ENCODE peak calls at places on chromosomes 1 and 21, in eight cellular contexts. P is HCT116; W is mammary epithelial cell; N is sigmoid colon; K is CD4-positive, alpha-beta T cell; V is right lobe of liver; B is GM06990; Z is AG04449. A is an unnamed sample.

GRCh38 chr1:18814340-18815202 is 44.9 kb downstream of the TAS1R2 start:
- DNase-seq in P (no peak), W (no peak), N (no peak), K (no peak), V (no peak), B (no peak), Z (no peak), A (no peak)

GRCh38 chr1:107250169-107250568 is 109.3 kb downstream of the NTNG1 start:
- DNase-seq in P (no peak), W (peak; percentile 82), N (no peak), K (no peak), V (no peak), B (peak; percentile 10), Z (no peak), A (no peak)

GRCh38 chr21:39096754-39097153 is 86.5 kb downstream of the PSMG1 start:
- DNase-seq in P (no peak), W (no peak), N (no peak), K (no peak), V (no peak), B (no peak), Z (no peak), A (no peak)

GRCh38 chr1:10765734-10766478 is 30.5 kb downstream of the CASZ1 start:
- DNase-seq in P (no peak), W (peak; percentile 31), N (no peak), K (no peak), V (peak; percentile 40), B (no peak), Z (no peak), A (no peak)

GRCh38 chr1:115170972-115171392 is 81.7 kb upstream of the TSPAN2 start:
- DNase-seq in P (no peak), W (no peak), N (no peak), K (no peak), V (no peak), B (no peak), Z (no peak), A (no peak)

GRCh38 chr1:194076646-194077045 is 890.2 kb upstream of the B3GALT2 start:
- DNase-seq in P (no peak), W (no peak), N (no peak), K (no peak), V (no peak), B (no peak), Z (no peak), A (no peak)

GRCh38 chr1:5725406-5725805 is 266.8 kb downstream of the NPHP4 start:
- DNase-seq in P (no peak), W (no peak), N (no peak), K (peak; percentile 22), V (no peak), B (no peak), Z (no peak), A (no peak)

GRCh38 chr21:15682977-15683376 is 46.8 kb upstream of the USP25 start:
- DNase-seq in P (no peak), W (peak; percentile 43), N (no peak), K (no peak), V (no peak), B (no peak), Z (no peak), A (no peak)

GRCh38 chr1:216210081-216210480 is 213.2 kb downstream of the USH2A start:
- DNase-seq in P (no peak), W (no peak), N (no peak), K (no peak), V (no peak), B (no peak), Z (no peak), A (no peak)

GRCh38 chr1:53367503-53368313 is 39.8 kb upstream of the LRP8 start:
- DNase-seq in P (no peak), W (no peak), N (no peak), K (peak; percentile 39), V (no peak), B (peak; percentile 55), Z (no peak), A (no peak)

GRCh38 chr1:203627819-203628184 is 1.2 kb downstream of the ATP2B4 start:
- DNase-seq in P (no peak), W (peak; percentile 58), N (peak; percentile 79), K (no peak), V (no peak), B (no peak), Z (no peak), A (peak; percentile 19)

GRCh38 chr1:16900771-16901170 is 5.0 kb downstream of the RNU1-2 start:
- DNase-seq in P (peak; percentile 28), W (no peak), N (no peak), K (no peak), V (no peak), B (no peak), Z (no peak), A (no peak)

GRCh38 chr1:160307455-160307854 is 22.5 kb upstream of the PEX19 start:
- DNase-seq in P (no peak), W (no peak), N (no peak), K (no peak), V (no peak), B (no peak), Z (no peak), A (no peak)

GRCh38 chr1:22048351-22049192 is 3.9 kb upstream of the CDC42 start:
- DNase-seq in P (no peak), W (peak; percentile 79), N (no peak), K (no peak), V (peak; percentile 36), B (no peak), Z (no peak), A (no peak)

GRCh38 chr1:26826261-26827201 is at the start of gene ZDHHC18:
- DNase-seq in P (no peak), W (peak; percentile 41), N (peak; percentile 82), K (peak; percentile 74), V (peak; percentile 79), B (peak; percentile 80), Z (no peak), A (peak; percentile 82)

GRCh38 chr21:20639026-20639425 is 359.2 kb upstream of the NCAM2 start:
- DNase-seq in P (no peak), W (no peak), N (no peak), K (no peak), V (no peak), B (no peak), Z (no peak), A (no peak)

GRCh38 chr1:55894521-55894920 is 679.4 kb upstream of the USP24 start:
- DNase-seq in P (no peak), W (no peak), N (no peak), K (no peak), V (no peak), B (no peak), Z (no peak), A (no peak)

GRCh38 chr1:35544976-35545375 is 12.2 kb downstream of the KIAA0319L start:
- DNase-seq in P (no peak), W (no peak), N (no peak), K (no peak), V (no peak), B (no peak), Z (no peak), A (peak; percentile 29)

DNA sequence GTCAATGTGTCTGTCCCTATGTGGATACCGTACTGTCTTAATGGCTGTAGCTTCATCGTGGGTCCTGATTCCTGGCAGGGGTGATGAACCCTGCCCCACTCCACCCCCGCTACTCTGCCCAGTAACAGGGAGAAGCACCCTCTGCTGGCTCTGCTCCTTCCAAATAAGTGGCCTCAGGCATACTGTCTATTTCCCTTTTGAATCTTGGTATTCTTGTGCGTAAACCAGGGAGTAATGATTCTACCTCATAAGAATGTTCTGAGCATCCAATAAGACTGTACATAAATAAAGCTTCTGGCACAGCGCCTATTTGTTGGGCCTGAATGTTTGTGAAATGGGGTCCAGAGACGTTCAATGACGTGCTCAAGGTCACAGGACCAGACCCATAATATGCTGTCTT is 35.2 kb upstream of the CTPS1 start:
- DNase-seq in P (no peak), W (peak; percentile 75), N (peak; percentile 86), K (no peak), V (peak; percentile 59), B (no peak), Z (peak; percentile 29), A (no peak)
- TF ChIP-seq CTCF in P (no peak), W (peak; percentile 37), N (no peak), K (no peak), V (peak; percentile 33), B (no peak), Z (no peak), A (no peak)

GRCh38 chr1:162357681-162358266 is 18.9 kb downstream of the SPATA46 start:
- DNase-seq in P (peak; percentile 18), W (peak; percentile 33), N (no peak), K (no peak), V (no peak), B (no peak), Z (no peak), A (no peak)
- TF ChIP-seq CTCF in P (peak; percentile 73), W (peak; percentile 72), N (no peak), K (no peak), V (peak; percentile 59), B (peak; percentile 55), Z (no peak), A (peak; percentile 49)

GRCh38 chr21:42863504-42863870 is 15.9 kb downstream of the WDR4 start:
- DNase-seq in P (no peak), W (no peak), N (no peak), K (no peak), V (no peak), B (no peak), Z (no peak), A (no peak)

GRCh38 chr21:42864286-42864685 is 15.1 kb downstream of the WDR4 start:
- DNase-seq in P (no peak), W (no peak), N (no peak), K (no peak), V (no peak), B (no peak), Z (no peak), A (no peak)

GRCh38 chr21:42861311-42862122 is 17.8 kb downstream of the WDR4 start:
- DNase-seq in P (no peak), W (no peak), N (no peak), K (no peak), V (no peak), B (no peak), Z (no peak), A (no peak)

GRCh38 chr21:42862123-42862475 is 17.2 kb downstream of the WDR4 start:
- DNase-seq in P (no peak), W (no peak), N (no peak), K (no peak), V (no peak), B (no peak), Z (no peak), A (no peak)

DNA sequence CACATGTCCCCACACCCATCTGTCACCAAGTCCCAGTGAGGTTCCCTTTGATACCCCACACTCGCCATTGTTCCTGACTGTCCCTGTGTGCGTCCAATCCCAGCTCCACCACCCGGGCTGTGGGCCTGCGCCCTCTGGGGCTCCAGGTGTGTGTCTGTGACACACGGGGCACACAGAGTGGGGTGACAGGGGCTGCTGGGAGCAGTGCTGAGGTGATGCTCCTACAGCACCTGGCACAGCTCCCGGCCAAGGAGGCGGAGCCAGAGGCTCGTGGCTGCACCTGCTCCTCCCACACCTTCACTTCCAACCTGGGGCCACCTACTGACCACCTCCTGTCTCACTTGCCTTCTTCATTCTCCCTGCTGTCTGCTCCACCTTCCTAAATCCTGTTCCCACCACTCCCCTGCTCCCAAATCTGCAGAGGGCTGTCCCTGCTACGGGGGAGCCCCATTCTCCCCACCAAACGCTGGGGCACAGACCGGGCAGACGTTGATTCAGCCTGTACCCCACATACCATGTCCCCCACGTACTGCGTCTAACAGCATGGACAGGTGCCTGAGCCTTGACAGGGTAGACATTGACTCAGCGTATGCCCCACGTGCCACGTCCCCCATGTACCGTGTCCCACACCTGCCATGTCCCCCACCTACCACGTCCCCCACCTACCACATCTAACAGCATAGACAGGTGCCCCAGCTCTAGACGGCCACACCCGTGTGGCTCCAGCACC is 16.4 kb downstream of the WDR4 start:
- DNase-seq in P (no peak), W (peak; percentile 44), N (no peak), K (no peak), V (no peak), B (no peak), Z (no peak), A (no peak)
- TF ChIP-seq CTCF in P (no peak), W (peak; percentile 34), N (no peak), K (no peak), V (no peak), B (no peak), Z (no peak), A (no peak)

GRCh38 chr1:225746361-225747179 is 31.1 kb upstream of the SRP9 start:
- DNase-seq in P (peak; percentile 51), W (peak; percentile 82), N (peak; percentile 85), K (no peak), V (peak; percentile 53), B (no peak), Z (no peak), A (peak; percentile 29)
- TF ChIP-seq CTCF in P (no peak), W (peak; percentile 11), N (no peak), K (no peak), V (no peak), B (no peak), Z (peak; percentile 11), A (no peak)